ENCODE peak calls at places on chromosomes 3 and 15, in eight cellular contexts. L is stimulated activated CD8-positive, alpha-beta memory T cell treated with anti-CD3 and anti-CD28 coated beads, Interleukin-12 subunit alpha, Interleukin-12 subunit beta, amount 100 ng/mL, for 4 hours; X is tibial artery; G is stimulated activated CD4-positive, alpha-beta T cell treated with anti-CD3 and anti-CD28 coated beads, Interleukin-2, amount 100 ng/mL, for 48 hours; F is effector memory CD8-positive, alpha-beta T cell; R is AG08395; K is anterior cingulate cortex; B is neural crest cell. N is an unnamed sample.

GRCh38 chr3:127580327-127581060 is 10.0 kb downstream of the TPRA1 start:
- DNase-seq in L (no peak), X (no peak), G (no peak), F (no peak), R (no peak), K (no peak), B (no peak), N (peak)

GRCh38 chr3:23316924-23317323 is 113.8 kb downstream of the UBE2E2 start:
- DNase-seq in L (no peak), X (no peak), G (no peak), F (no peak), R (no peak), K (no peak), B (no peak), N (no peak)

GRCh38 chr15:63973212-63974009 is 72.9 kb downstream of the DAPK2 start:
- DNase-seq in L (no peak), X (no peak), G (no peak), F (no peak), R (peak), K (no peak), B (no peak), N (no peak)

GRCh38 chr3:141998674-141999290 is 122.3 kb downstream of the ATP1B3 start:
- DNase-seq in L (no peak), X (no peak), G (no peak), F (no peak), R (peak), K (no peak), B (no peak), N (no peak)

GRCh38 chr15:90496791-90497190 is 32.9 kb upstream of the CRTC3 start:
- DNase-seq in L (no peak), X (no peak), G (no peak), F (no peak), R (peak), K (no peak), B (no peak), N (no peak)

GRCh38 chr3:186760141-186760813 is 23.1 kb upstream of the EIF4A2 start:
- DNase-seq in L (no peak), X (no peak), G (no peak), F (no peak), R (no peak), K (no peak), B (no peak), N (no peak)

GRCh38 chr15:59501531-59502113 is 63.6 kb downstream of the FAM81A start:
- DNase-seq in L (no peak), X (no peak), G (no peak), F (no peak), R (peak), K (no peak), B (peak), N (no peak)

GRCh38 chr3:136209921-136210320 is 13.8 kb upstream of the MSL2 start:
- DNase-seq in L (no peak), X (no peak), G (no peak), F (no peak), R (peak), K (no peak), B (no peak), N (no peak)

GRCh38 chr3:183298708-183299153 is 45.7 kb downstream of the B3GNT5 start:
- DNase-seq in L (no peak), X (peak), G (no peak), F (no peak), R (peak), K (peak), B (no peak), N (peak)

GRCh38 chr3:106711650-106712049 is 665.6 kb upstream of the CCDC54 start:
- DNase-seq in L (no peak), X (no peak), G (no peak), F (no peak), R (peak), K (no peak), B (no peak), N (no peak)

GRCh38 chr3:192642651-192643050 is 84.7 kb downstream of the FGF12 start:
- DNase-seq in L (no peak), X (no peak), G (no peak), F (no peak), R (no peak), K (no peak), B (no peak), N (no peak)

GRCh38 chr3:126925411-126926171 is 57.3 kb upstream of the PLXNA1 start:
- DNase-seq in L (no peak), X (no peak), G (no peak), F (no peak), R (no peak), K (no peak), B (no peak), N (no peak)

GRCh38 chr3:8606666-8607065 is 37.9 kb downstream of the SSUH2 start:
- DNase-seq in L (no peak), X (no peak), G (no peak), F (no peak), R (peak), K (no peak), B (no peak), N (no peak)

GRCh38 chr15:85545185-85545584 is 164.8 kb downstream of the AKAP13 start:
- DNase-seq in L (no peak), X (no peak), G (no peak), F (no peak), R (no peak), K (no peak), B (no peak), N (no peak)

GRCh38 chr3:61454000-61454399 is 107.4 kb upstream of the PTPRG start:
- DNase-seq in L (no peak), X (no peak), G (no peak), F (no peak), R (no peak), K (no peak), B (no peak), N (no peak)

GRCh38 chr3:127182446-127182845 is 10.5 kb upstream of the PRR23E start:
- DNase-seq in L (no peak), X (no peak), G (no peak), F (no peak), R (no peak), K (no peak), B (no peak), N (no peak)

GRCh38 chr3:129690406-129690805 is 83.9 kb upstream of the PLXND1 start:
- DNase-seq in L (no peak), X (no peak), G (no peak), F (peak), R (peak), K (no peak), B (peak), N (no peak)

GRCh38 chr3:31981206-31982181 is at the start of the genes OSBPL10 and ZNF860:
- DNase-seq in L (no peak), X (peak), G (no peak), F (no peak), R (peak), K (peak), B (no peak), N (peak)

GRCh38 chr15:78540955-78541743 is 905 bp downstream of the PSMA4 start:
- DNase-seq in L (no peak), X (no peak), G (no peak), F (no peak), R (no peak), K (no peak), B (no peak), N (no peak)

GRCh38 chr3:32951410-32951811 is at the start of gene CCR4:
- DNase-seq in L (peak), X (no peak), G (no peak), F (peak), R (no peak), K (no peak), B (no peak), N (no peak)

GRCh38 chr3:47266709-47267489 is 15.7 kb downstream of the KIF9 start:
- DNase-seq in L (peak), X (peak), G (peak), F (no peak), R (peak), K (no peak), B (no peak), N (no peak)

GRCh38 chr15:40325700-40326099 is 2.2 kb downstream of the INAFM2 start:
- DNase-seq in L (no peak), X (no peak), G (no peak), F (no peak), R (no peak), K (no peak), B (no peak), N (no peak)

GRCh38 chr15:79090487-79091203 is at the start of gene RASGRF1:
- DNase-seq in L (no peak), X (peak), G (no peak), F (no peak), R (no peak), K (peak), B (no peak), N (peak)

GRCh38 chr3:101879102-101879501 is 29.8 kb downstream of the NFKBIZ start:
- DNase-seq in L (no peak), X (no peak), G (no peak), F (no peak), R (no peak), K (no peak), B (no peak), N (no peak)

GRCh38 chr3:149023951-149024350 is 32.6 kb downstream of the GYG1 start:
- DNase-seq in L (no peak), X (no peak), G (no peak), F (no peak), R (no peak), K (no peak), B (no peak), N (no peak)

GRCh38 chr3:102904629-102905028 is 469.8 kb downstream of the ZPLD1 start:
- DNase-seq in L (no peak), X (no peak), G (no peak), F (no peak), R (no peak), K (no peak), B (no peak), N (no peak)

GRCh38 chr3:46090161-46090591 is 62.9 kb upstream of the XCR1 start:
- DNase-seq in L (no peak), X (no peak), G (no peak), F (no peak), R (peak), K (no peak), B (no peak), N (no peak)

GRCh38 chr3:16048435-16049318 is 125.8 kb upstream of the GALNT15 start:
- DNase-seq in L (no peak), X (no peak), G (peak), F (peak), R (peak), K (no peak), B (peak), N (no peak)

GRCh38 chr15:85289677-85290365 is 90.6 kb upstream of the AKAP13 start:
- DNase-seq in L (no peak), X (no peak), G (no peak), F (peak), R (peak), K (peak), B (no peak), N (peak)

GRCh38 chr15:64619880-64620839 is 155.2 kb downstream of the RBPMS2 start:
- DNase-seq in L (no peak), X (no peak), G (no peak), F (no peak), R (peak), K (no peak), B (no peak), N (no peak)

N was measured in posterior cingulate gyrus.